ENCODE peak calls at places on chromosome 20, in four cellular contexts. F is mammary epithelial cell, A is mesenchymal stem cell, J is neural progenitor cell. P is an unnamed sample.
A peak's percentile ranks its signal among the peaks of the same experiment; 100 is the strongest.

GRCh38 chr20:60365063-60365640 is 406.9 kb downstream of the CDH26 start:
- DNase-seq in F (no peak), A (no peak), J (peak; percentile 51), P (no peak)

GRCh38 chr20:29742699-29743100 is 1514.8 kb upstream of the DEFB115 start:
- DNase-seq in J (no peak), A (no peak), F (no peak), P (no peak)

GRCh38 chr20:8587246-8587645 is 455.2 kb downstream of the PLCB1 start:
- DNase-seq in A (no peak), J (no peak), F (no peak), P (peak; percentile 15)

GRCh38 chr20:62699296-62699695 is 9.3 kb upstream of the NTSR1 start:
- DNase-seq in F (no peak), J (no peak), A (no peak), P (no peak)

GRCh38 chr20:37598101-37598530 is 70.4 kb upstream of the BLCAP start:
- DNase-seq in J (peak; percentile 81), A (no peak), F (no peak), P (no peak)

GRCh38 chr20:62366370-62367135 is 559 bp downstream of the LAMA5 start:
- DNase-seq in J (peak; percentile 89), A (no peak), F (no peak), P (peak; percentile 21)

GRCh38 chr20:48107560-48107959 is 322.3 kb upstream of the SULF2 start:
- DNase-seq in A (no peak), F (no peak), J (no peak), P (no peak)

GRCh38 chr20:5402903-5403531 is 86.3 kb upstream of the PROKR2 start:
- DNase-seq in A (peak; percentile 20), F (peak; percentile 11), J (peak; percentile 67), P (no peak)

GRCh38 chr20:19626896-19627295 is 131.2 kb upstream of the RIN2 start:
- DNase-seq in A (peak; percentile 3), J (no peak), F (no peak), P (peak; percentile 3)

GRCh38 chr20:58571942-58572666 is 56.9 kb upstream of the APCDD1L start:
- DNase-seq in J (no peak), A (peak; percentile 60), F (no peak), P (peak; percentile 64)

GRCh38 chr20:46739441-46740213 is 30.2 kb downstream of the SLC2A10 start:
- DNase-seq in F (peak; percentile 70), J (no peak), A (peak; percentile 24), P (no peak)

GRCh38 chr20:44033873-44034272 is 119.2 kb downstream of the TOX2 start:
- DNase-seq in J (no peak), A (no peak), F (no peak), P (no peak)

GRCh38 chr20:24936526-24937407 is 12.3 kb upstream of the CST7 start:
- DNase-seq in A (no peak), J (no peak), F (no peak), P (no peak)

GRCh38 chr20:61253640-61254511 is 1.8 kb downstream of the CDH4 start:
- DNase-seq in J (peak; percentile 62), A (peak; percentile 43), F (peak; percentile 23), P (peak; percentile 24)

DNA sequence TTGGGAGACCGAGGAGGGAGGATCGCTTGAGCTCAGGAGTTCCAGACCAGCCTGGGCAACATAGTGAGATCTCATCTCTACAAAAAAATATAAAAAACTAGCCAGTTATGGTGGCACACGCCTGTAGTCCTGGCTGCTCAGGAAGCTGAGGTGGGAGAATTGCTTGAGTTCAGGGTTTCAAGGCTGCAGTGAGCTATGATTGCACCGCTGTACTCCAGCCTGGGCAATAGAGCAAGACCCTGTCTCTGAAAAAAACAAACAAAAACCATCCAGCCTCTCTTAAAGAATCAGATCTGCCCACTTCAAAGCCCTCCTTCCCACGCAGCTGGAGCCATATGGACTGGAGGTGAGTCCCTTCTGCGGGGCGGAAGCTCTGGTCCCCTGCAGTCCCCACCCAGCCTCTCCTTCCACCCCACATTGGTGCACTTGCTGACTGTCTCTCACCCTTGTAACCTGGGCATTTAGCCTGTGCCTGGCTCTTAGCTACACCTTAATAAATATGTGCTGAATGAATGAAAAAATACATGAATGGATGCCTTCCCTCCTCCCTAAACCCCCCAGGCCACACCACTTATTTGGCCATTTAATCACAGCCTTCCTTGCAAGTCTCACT is 7.2 kb upstream of the PARD6B start:
- DNase-seq in J (no peak), A (no peak), F (no peak), P (no peak)
- H3K4me3 ChIP-seq in J (peak overlapping the region; percentile 18), A (peak overlapping the region; percentile 29), F (no peak overlapping the region), P (no peak overlapping the region)

DNA sequence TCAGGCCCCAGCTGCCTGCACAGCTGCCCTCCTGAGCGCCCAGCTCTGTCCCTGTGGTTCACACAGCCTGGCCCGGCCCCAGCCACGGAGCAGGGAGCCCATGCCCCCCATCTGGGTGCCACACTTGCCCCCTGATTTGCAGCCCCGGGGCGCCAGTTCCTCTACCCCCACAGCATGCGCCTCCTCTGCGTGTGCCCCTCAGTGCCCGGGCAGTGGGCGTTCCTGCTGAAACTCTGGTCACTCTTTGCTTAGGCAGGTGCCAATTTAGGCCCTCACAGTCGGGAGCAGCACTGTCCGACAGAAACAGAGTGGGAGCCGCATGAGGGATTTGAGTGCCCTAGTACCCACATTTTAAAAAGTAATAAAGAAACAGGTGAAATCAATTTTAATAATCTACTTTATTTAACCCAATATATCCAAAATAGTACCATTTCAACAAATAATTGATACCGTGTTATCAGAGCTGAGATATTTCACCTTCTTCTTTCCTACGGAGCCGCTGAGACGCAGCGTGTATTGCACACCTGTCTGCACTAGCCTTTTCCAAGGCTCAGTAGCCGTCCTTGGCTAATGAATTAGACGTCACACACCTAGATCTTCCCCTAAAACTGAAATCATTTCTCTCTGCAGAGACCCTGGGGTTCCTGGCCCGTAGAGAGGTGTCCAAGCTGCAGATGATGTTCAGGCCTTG is 106.4 kb downstream of the ASXL1 start:
- DNase-seq in F (no peak), J (no peak), A (no peak), P (no peak)
- H3K9ac ChIP-seq in F (no peak overlapping the region), J (peak overlapping the region; percentile 47), A (no peak overlapping the region), P (no peak overlapping the region)

DNA sequence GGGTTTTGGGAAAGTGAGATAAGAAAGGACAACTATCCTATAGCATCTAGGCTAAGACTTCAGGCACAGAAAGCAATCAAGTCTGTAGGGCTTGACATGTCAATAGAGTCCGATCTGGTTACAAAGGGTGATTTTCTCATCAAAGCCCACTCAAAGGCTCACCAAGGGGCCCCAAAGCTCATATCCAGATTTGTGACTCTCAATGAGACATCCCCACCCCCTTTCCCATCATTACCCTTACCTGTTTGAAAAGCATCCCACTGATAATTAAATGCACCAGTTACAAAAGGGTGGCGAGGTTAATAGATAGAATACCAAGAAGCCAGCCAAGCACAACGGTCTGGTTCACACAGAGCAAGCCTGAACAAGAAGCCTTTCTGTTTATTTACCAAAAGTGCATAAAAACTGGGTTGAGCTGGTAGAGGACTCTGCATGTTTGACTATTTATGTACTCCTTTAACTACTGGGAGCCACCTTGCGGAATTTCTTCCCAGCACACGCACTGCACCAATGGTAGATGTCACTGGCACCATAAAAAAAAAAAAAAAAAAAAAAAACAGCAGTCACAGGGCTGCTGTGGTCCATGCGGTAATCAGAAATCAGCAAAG is 6.1 kb downstream of the JAG1 start:
- DNase-seq in F (peak; percentile 76), J (peak; percentile 81), A (no peak), P (no peak)
- H3K4me1 ChIP-seq in F (peaks cover 63% of the 10 kb centered on the region), J (peaks cover 83% of the 10 kb centered on the region), A (peaks cover 21% of the 10 kb centered on the region), P (peaks cover 46% of the 10 kb centered on the region)

GRCh38 chr20:64024141-64024990 is 11.6 kb upstream of the C20orf204 start:
- DNase-seq in J (no peak), A (no peak), F (no peak), P (no peak)
- H3K4me3 ChIP-seq in J (no peak overlapping the region), A (no peak overlapping the region), F (no peak overlapping the region), P (no peak overlapping the region)

DNA sequence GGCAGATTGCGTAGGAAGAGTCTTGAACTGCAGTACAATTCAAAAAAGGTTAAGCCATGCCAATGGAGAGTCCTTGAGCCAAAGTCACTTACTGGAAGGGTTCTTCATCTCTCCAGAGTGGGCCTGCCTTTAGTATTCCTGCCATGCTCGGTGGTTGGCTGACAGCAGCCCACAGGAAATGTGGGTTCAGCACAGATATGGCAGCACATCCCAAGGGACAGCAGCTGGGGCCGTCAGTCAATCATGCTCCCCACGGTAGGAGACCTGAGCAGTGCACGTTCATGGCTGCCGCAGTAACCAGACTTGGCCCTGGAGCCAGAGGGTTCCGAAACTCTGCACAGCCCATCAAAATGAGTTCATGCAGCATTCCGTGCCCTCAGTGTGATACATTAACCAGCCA is 63.6 kb upstream of the SIRPA start:
- DNase-seq in F (no peak), A (no peak), J (no peak), P (no peak)
- H3K9ac ChIP-seq in F (no peak overlapping the region), A (no peak overlapping the region), J (no peak overlapping the region), P (no peak overlapping the region)

P was measured in adipocyte.